ENCODE peak calls at places on chromosomes 16 and 17, in six cellular contexts. M, X, N, K, U and Y are unnamed samples. For H3K4me1, the result is how much of the 10 kb centered on the place peaks cover.

GRCh38 chr16:82302007-82302733 is 132.1 kb upstream of the MPHOSPH6 start:
- DNase-seq in M (peak), X (no peak), N (no peak), K (no peak), U (no peak), Y (no peak)

GRCh38 chr17:6471531-6472465 is 27.5 kb downstream of the PIMREG start:
- DNase-seq in M (no peak), X (no peak), N (peak), K (no peak), U (no peak), Y (peak)

GRCh38 chr17:19800571-19800970 is 52.5 kb upstream of the ALDH3A1 start:
- DNase-seq in M (no peak), X (no peak), N (no peak), K (no peak), U (no peak), Y (no peak)

GRCh38 chr17:9994761-9995160 is 89.7 kb upstream of the RCVRN start:
- DNase-seq in M (no peak), X (no peak), N (peak), K (no peak), U (no peak), Y (no peak)

GRCh38 chr16:27328937-27329336 is 15.2 kb downstream of the IL4R start:
- DNase-seq in M (no peak), X (no peak), N (no peak), K (no peak), U (no peak), Y (no peak)

GRCh38 chr16:84829168-84829965 is 9.6 kb downstream of the CRISPLD2 start:
- DNase-seq in M (peak), X (no peak), N (no peak), K (no peak), U (no peak), Y (peak)

GRCh38 chr17:69030145-69030544 is 30.6 kb downstream of the ABCA9 start:
- DNase-seq in M (no peak), X (no peak), N (no peak), K (no peak), U (no peak), Y (no peak)

GRCh38 chr17:52383493-52384100 is 225.1 kb upstream of the CA10 start:
- DNase-seq in M (peak), X (no peak), N (peak), K (no peak), U (peak), Y (peak)

GRCh38 chr17:8628609-8629169 is 1.8 kb downstream of the MYH10 start:
- DNase-seq in M (no peak), X (no peak), N (no peak), K (no peak), U (no peak), Y (no peak)

GRCh38 chr17:42281571-42282096 is 5.4 kb upstream of the STAT5B start:
- DNase-seq in M (peak), X (peak), N (peak), K (no peak), U (peak), Y (no peak)

GRCh38 chr16:11353158-11353557 is 7.9 kb downstream of the RMI2 start:
- DNase-seq in M (no peak), X (no peak), N (no peak), K (no peak), U (no peak), Y (no peak)

GRCh38 chr16:65947951-65948350 is 418.5 kb upstream of the CDH5 start:
- DNase-seq in M (no peak), X (no peak), N (no peak), K (no peak), U (no peak), Y (no peak)

GRCh38 chr16:380837-381787 is 666 bp downstream of the PGAP6 start:
- DNase-seq in M (peak), X (no peak), N (no peak), K (no peak), U (no peak), Y (peak)

GRCh38 chr17:78108726-78109488 is 19.6 kb downstream of the TMC6 start:
- DNase-seq in M (no peak), X (peak), N (no peak), K (no peak), U (no peak), Y (no peak)

GRCh38 chr17:77579717-77580116 is 378.8 kb upstream of the TNRC6C start:
- DNase-seq in M (peak), X (peak), N (peak), K (no peak), U (no peak), Y (no peak)

GRCh38 chr16:4690946-4691665 is 2.3 kb upstream of the NUDT16L1 start:
- DNase-seq in M (no peak), X (no peak), N (peak), K (no peak), U (no peak), Y (no peak)

GRCh38 chr16:29862383-29862883 is 593 bp downstream of the CDIPT start:
- DNase-seq in M (peak), X (no peak), N (no peak), K (no peak), U (no peak), Y (peak)

GRCh38 chr16:73713301-73713700 is 583.3 kb upstream of the PSMD7 start:
- DNase-seq in M (no peak), X (no peak), N (no peak), K (no peak), U (no peak), Y (no peak)

GRCh38 chr16:684961-685696 is 995 bp upstream of the JMJD8 start:
- DNase-seq in M (no peak), X (no peak), N (no peak), K (no peak), U (no peak), Y (no peak)

GRCh38 chr17:55421179-55421934 is at the start of gene MMD:
- DNase-seq in M (peak), X (no peak), N (no peak), K (no peak), U (peak), Y (no peak)
- H3K4me1 ChIP-seq in M (under half), X (under half), N (under half), K (under half), U (under half), Y (under half)

DNA sequence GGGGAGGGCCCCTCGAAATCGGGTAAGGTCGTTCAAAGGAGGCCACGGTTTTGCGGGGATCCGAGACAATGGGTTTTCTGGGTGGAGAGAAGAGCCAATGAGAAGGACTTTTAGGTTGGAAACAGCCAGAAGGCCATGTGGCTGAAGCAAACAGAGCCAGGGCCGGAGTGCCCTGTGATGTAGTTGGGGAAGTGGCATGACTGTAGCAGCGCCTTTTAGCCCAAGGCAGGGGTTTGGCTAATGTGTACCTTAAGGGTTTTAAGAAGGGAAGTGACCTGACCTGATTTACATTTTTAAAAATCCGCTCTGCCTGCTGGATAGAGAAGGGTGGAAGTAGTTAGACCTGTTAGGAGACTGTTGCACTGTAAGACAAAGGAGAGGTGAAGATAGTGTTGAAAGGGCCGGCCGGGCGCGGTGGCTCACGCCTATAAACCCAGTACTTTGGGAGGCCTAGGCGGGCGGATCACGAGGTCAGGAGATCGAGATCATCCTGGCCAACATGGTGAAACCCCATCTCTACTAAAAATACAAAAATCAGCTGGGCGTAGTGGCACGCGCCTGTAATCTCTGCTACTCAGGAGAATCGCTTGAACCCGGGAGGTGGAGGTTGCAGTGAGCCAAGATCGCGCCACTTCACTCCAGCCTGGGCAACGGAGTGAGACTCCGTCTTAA is 1.0 kb downstream of the LYRM1 start:
- DNase-seq in M (peak), X (peak), N (peak), K (no peak), U (peak), Y (peak)
- H3K4me1 ChIP-seq in M (half or more), X (half or more), N (under half), K (under half), U (under half), Y (under half)

GRCh38 chr16:46714797-46715591 is 25.5 kb downstream of the ORC6 start:
- DNase-seq in M (no peak), X (no peak), N (no peak), K (no peak), U (no peak), Y (no peak)
- H3K4me1 ChIP-seq in M (under half), X (under half), N (under half), K (under half), U (under half), Y (under half)

GRCh38 chr17:27473190-27473747 is 17.0 kb downstream of the KSR1 start:
- DNase-seq in M (no peak), X (no peak), N (no peak), K (no peak), U (no peak), Y (no peak)
- H3K4me1 ChIP-seq in M (half or more), X (half or more), N (under half), K (half or more), U (under half), Y (under half)

GRCh38 chr16:56649271-56649670 is 2.4 kb upstream of the MT1B start:
- DNase-seq in M (no peak), X (no peak), N (no peak), K (no peak), U (no peak), Y (no peak)
- H3K4me1 ChIP-seq in M (under half), X (under half), N (under half), K (under half), U (under half), Y (under half)

GRCh38 chr17:82883461-82884031 is 43.7 kb upstream of the ZNF750 start:
- DNase-seq in M (no peak), X (no peak), N (no peak), K (no peak), U (no peak), Y (no peak)
- H3K4me1 ChIP-seq in M (under half), X (half or more), N (under half), K (half or more), U (under half), Y (under half)

GRCh38 chr16:22968931-22969330 is 155.0 kb downstream of the HS3ST2 start:
- DNase-seq in M (no peak), X (no peak), N (no peak), K (no peak), U (no peak), Y (no peak)
- H3K4me1 ChIP-seq in M (under half), X (under half), N (under half), K (under half), U (under half), Y (under half)

DNA sequence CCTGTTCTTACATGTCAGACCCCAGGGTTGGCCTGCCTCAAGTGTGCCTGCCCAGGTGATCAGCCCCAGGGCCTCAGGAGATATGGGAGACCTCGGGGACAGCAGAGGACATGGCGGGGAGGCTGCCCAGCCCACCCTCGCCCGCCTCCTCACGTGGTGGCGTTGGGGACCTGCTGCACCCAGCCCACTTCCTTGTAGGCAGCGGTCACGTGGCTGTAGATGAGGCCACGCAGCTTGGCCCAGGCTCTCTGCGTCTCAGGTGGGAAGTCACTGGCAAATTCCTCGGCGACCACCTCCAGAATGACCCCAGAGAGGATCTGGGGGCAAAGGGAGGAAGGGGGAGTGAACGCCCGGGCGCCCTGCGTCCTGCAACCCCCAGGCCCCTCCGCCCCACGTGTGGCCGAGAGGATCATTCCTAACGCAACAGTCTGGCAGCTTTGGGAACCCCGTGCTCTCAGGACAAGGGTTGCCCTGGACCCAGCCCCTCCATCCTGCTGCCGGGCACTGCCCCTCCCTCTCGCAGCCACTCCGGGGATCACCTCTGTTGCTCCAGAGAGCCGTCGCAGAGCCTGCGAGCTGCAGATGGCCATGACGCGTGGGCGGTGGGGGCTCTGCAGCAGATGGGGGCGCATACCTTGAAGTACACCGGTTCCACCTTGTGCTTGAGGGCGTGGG is 6.5 kb downstream of the CYGB start:
- DNase-seq in M (no peak), X (no peak), N (no peak), K (no peak), U (no peak), Y (no peak)
- H3K4me1 ChIP-seq in M (under half), X (half or more), N (under half), K (under half), U (under half), Y (under half)

DNA sequence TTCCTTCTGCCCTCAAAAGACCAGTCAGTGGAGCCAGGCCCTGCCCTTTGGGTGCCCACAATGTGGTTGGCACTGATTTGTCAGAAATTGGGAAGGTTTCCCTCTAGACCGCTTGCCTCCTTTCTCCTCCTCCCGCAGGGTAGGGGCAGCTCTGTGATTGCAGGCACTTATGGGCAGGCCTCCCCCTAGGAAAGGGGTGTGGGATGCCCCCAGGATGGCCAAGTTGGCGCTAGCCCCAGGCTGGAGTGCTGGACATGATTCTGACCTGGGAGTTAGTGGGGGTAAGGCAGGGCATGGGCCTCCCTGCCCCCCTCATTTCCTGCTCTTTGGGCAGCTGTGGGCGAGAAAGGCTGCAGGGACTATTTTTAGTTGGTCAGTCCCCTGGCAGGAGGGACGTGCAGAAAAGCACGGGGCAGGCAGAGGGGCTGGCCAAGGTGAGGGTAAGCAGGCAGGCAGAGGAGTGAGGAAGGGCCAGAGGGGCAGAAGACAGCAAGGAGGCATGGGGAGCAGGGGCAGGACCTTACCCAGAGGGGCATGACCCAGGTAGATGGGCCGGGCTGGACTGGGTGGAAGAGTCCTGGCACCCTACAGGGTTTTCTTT is 3.3 kb downstream of the RARA start:
- DNase-seq in M (no peak), X (peak), N (no peak), K (no peak), U (no peak), Y (no peak)
- H3K4me1 ChIP-seq in M (half or more), X (half or more), N (under half), K (half or more), U (under half), Y (half or more)

DNA sequence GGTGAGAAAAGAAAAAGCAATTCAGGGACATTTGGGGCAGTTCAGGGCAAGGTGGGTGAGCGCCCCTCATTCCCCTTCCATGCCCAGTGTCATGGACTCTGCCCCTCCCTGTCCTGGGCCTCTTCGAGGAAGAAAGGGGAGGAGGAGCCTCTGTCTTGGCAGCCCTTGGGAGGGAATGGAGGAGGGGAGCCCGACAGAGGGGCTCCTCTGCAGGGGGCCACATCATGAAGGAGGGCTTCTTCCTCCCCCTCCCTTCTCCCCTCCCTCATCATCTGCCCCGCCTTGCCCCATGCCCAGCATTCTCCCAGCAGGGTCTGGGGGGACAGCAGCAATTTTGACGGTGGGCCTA is 33.2 kb upstream of the TAC4 start:
- DNase-seq in M (no peak), X (no peak), N (peak), K (no peak), U (no peak), Y (no peak)
- H3K4me1 ChIP-seq in M (under half), X (under half), N (under half), K (under half), U (under half), Y (under half)